ENCODE peak calls at places on chromosome X, in four cellular contexts. J is K562, D is HepG2, F is H1. L is an unnamed sample. For H3K4me1, the result is how much of the 10 kb centered on the place peaks cover.

GRCh38 chrX:118569676-118570075 is 74.1 kb downstream of the DOCK11 start:
- DNase-seq in D (no peak), F (no peak), J (no peak), L (no peak)

GRCh38 chrX:152915541-152916241 is 17.8 kb downstream of the ZNF185 start:
- DNase-seq in D (peak), J (peak), F (no peak), L (peak)

GRCh38 chrX:112759512-112759911 is 79.8 kb upstream of the LHFPL1 start:
- DNase-seq in D (no peak), J (no peak), F (no peak), L (no peak)

GRCh38 chrX:10892605-10893225 is 218.4 kb upstream of the HCCS start:
- DNase-seq in D (no peak), F (no peak), J (no peak), L (no peak)

GRCh38 chrX:1323315-1323714 is 13.3 kb upstream of the IL3RA start:
- DNase-seq in D (peak), F (peak), J (peak), L (peak)

GRCh38 chrX:122771933-122772332 is 412.1 kb upstream of the GRIA3 start:
- DNase-seq in D (no peak), F (no peak), J (no peak), L (no peak)

GRCh38 chrX:50903387-50904027 is 7.0 kb upstream of the BMP15 start:
- DNase-seq in F (no peak), J (peak), D (peak), L (peak)

GRCh38 chrX:116694046-116694445 is 231.3 kb upstream of the CT83 start:
- DNase-seq in D (no peak), F (no peak), J (no peak), L (no peak)

GRCh38 chrX:116198235-116198634 is 27.7 kb downstream of the AGTR2 start:
- DNase-seq in D (no peak), J (no peak), F (no peak), L (no peak)

GRCh38 chrX:137896123-137896522 is 330.2 kb downstream of the ZIC3 start:
- DNase-seq in F (peak), J (no peak), D (no peak), L (no peak)

GRCh38 chrX:31314921-31315320 is 243.1 kb upstream of the FTHL17 start:
- DNase-seq in D (no peak), J (no peak), F (no peak), L (no peak)

GRCh38 chrX:21905976-21906375 is 34.5 kb upstream of the SMS start:
- DNase-seq in D (no peak), F (no peak), J (no peak), L (no peak)

GRCh38 chrX:6898371-6898770 is 249.1 kb upstream of the STS start:
- DNase-seq in D (no peak), F (no peak), J (no peak), L (no peak)

GRCh38 chrX:53091354-53091753 is 2.6 kb upstream of the KANTR start:
- DNase-seq in J (no peak), F (no peak), D (no peak), L (no peak)

GRCh38 chrX:154719132-154719675 is 31.7 kb downstream of the GAB3 start:
- DNase-seq in J (peak), D (no peak), F (no peak), L (no peak)

GRCh38 chrX:154360155-154360713 is 14.2 kb downstream of the FLNA start:
- DNase-seq in F (no peak), D (no peak), J (no peak), L (no peak)

GRCh38 chrX:49932786-49933185 is 10.4 kb downstream of the CLCN5 start:
- DNase-seq in F (no peak), D (no peak), J (no peak), L (no peak)

GRCh38 chrX:2848806-2849420 is 20.2 kb downstream of the GYG2 start:
- DNase-seq in F (no peak), D (peak), J (no peak), L (peak)

GRCh38 chrX:83759872-83760271 is 101.1 kb upstream of the CYLC1 start:
- DNase-seq in J (no peak), F (no peak), D (peak), L (peak)

GRCh38 chrX:2383735-2384134 is 117.0 kb downstream of the DHRSX start:
- DNase-seq in D (no peak), J (no peak), F (no peak), L (peak)

GRCh38 chrX:135391734-135392133 is 30.0 kb upstream of the SMIM10L2A start:
- DNase-seq in D (no peak), F (no peak), J (no peak), L (no peak)

GRCh38 chrX:119784747-119785446 is 6.5 kb downstream of the RPL39 start:
- DNase-seq in F (peak), J (peak), D (no peak), L (peak)

GRCh38 chrX:47648376-47648775 is 2.0 kb downstream of the ELK1 start:
- DNase-seq in F (no peak), J (no peak), D (no peak), L (no peak)

GRCh38 chrX:132614297-132614696 is 125.5 kb upstream of the MBNL3 start:
- DNase-seq in J (no peak), F (no peak), D (peak), L (no peak)

GRCh38 chrX:30659421-30659820 is 6.2 kb downstream of the GK start:
- DNase-seq in J (peak), F (no peak), D (no peak), L (peak)

GRCh38 chrX:72394518-72395163 is 88.9 kb upstream of the CITED1 start:
- DNase-seq in F (no peak), J (no peak), D (no peak), L (no peak)

GRCh38 chrX:114782925-114783324 is 199.0 kb downstream of the HTR2C start:
- DNase-seq in J (no peak), D (no peak), F (no peak), L (no peak)

GRCh38 chrX:1443496-1444075 is 9.1 kb downstream of the ASMTL start:
- DNase-seq in J (no peak), D (no peak), F (no peak), L (no peak)

GRCh38 chrX:37746951-37747350 is 32.9 kb upstream of the CYBB start:
- DNase-seq in D (no peak), J (no peak), F (no peak), L (no peak)

GRCh38 chrX:17740137-17741122 is 3.1 kb downstream of the SCML1 start:
- DNase-seq in F (no peak), J (no peak), D (no peak), L (no peak)

GRCh38 chrX:70422886-70423336 is at the start of gene GDPD2:
- DNase-seq in J (no peak), D (peak), F (peak), L (peak)

GRCh38 chrX:153944140-153944799 is at the start of gene RENBP:
- DNase-seq in D (no peak), J (peak), F (no peak), L (no peak)

GRCh38 chrX:3717742-3718420 is 4.4 kb upstream of the PRKX start:
- DNase-seq in D (no peak), F (no peak), J (no peak), L (no peak)

GRCh38 chrX:53435997-53436396 is 1.8 kb upstream of the HSD17B10 start:
- DNase-seq in F (no peak), J (peak), D (peak), L (peak)

GRCh38 chrX:118770133-118770760 is 42.8 kb downstream of the IL13RA1 start:
- DNase-seq in J (no peak), F (no peak), D (no peak), L (no peak)

GRCh38 chrX:4935846-4936245 is 1222.4 kb upstream of the PRKX start:
- DNase-seq in J (no peak), D (no peak), F (no peak), L (no peak)

GRCh38 chrX:50801135-50801534 is 12.9 kb downstream of the SHROOM4 start:
- DNase-seq in J (no peak), D (no peak), F (no peak), L (no peak)

GRCh38 chrX:154072192-154072591 is 25.3 kb downstream of the MECP2 start:
- DNase-seq in J (no peak), D (no peak), F (no peak), L (no peak)

DNA sequence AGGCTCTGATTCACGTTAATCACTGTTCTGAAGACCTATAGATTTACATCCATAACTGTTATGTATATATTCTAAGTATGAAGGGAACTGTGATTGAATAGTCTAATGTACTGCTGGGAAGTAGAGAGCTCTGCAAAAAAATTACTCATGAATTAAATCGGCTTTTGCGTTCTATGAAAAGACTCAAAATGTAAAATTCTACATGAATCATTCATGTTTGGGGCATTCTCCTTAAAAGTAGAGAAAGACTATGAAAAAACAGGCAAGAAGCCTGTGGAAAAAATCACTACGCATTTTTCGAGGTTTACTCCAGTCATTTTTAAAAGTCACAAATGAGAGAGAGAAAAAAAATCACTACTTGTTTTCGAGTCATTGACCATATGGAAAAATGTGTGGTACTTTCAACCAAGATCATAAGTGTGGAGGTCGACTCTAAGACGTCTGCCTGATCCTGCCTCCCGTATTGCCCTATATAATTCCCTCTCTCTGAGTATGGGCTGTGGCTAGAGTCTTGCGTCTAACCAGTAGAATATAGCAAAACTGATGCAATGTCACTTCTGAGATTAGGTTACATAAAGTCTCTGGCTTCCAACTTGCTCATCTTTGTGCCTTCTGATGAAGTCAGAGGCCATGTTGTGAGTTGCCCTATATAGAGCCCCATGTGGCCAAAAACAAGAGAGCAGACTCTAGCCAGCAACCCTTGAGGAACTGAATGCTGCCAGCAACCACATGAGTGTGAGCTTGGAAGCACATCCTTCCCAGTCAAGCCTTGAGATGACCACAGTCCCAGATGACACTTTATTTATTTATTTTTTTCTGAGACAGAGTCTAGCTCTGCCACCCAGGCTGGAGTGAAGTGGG is 32.1 kb upstream of the VEGFD start:
- DNase-seq in J (no peak), F (no peak), D (no peak), L (peak)
- TF ChIP-seq JUN in J (no peak), F (no peak), D (no peak), L (no peak)

GRCh38 chrX:74349387-74349786 is 45.4 kb downstream of the ZCCHC13 start:
- DNase-seq in J (no peak), F (no peak), D (peak), L (no peak)
- TF ChIP-seq RFX5 in J (no peak), F (no peak), D (no peak), L (no peak)

DNA sequence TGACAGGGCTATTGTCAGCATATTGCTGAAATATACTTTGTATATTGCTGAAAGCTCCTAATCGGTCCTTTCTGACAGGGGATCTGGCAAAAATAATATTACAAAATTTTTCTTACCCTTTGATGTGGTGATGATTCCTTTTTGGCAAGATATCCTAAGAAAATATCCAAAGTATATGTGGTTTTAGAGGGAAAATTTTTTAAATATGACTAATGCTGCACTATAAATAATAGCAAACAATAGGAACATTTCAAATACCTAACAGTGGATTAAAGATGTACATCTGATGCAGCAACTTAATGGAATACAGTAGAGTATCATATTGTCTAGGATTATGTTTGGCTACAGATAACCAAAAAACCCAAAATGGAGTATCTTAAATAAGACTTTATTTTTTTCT is 49.6 kb downstream of the RRAGB start:
- DNase-seq in D (no peak), J (no peak), F (no peak), L (no peak)
- H3K4me1 ChIP-seq in D (under half), J (under half), F (under half), L (under half)

DNA sequence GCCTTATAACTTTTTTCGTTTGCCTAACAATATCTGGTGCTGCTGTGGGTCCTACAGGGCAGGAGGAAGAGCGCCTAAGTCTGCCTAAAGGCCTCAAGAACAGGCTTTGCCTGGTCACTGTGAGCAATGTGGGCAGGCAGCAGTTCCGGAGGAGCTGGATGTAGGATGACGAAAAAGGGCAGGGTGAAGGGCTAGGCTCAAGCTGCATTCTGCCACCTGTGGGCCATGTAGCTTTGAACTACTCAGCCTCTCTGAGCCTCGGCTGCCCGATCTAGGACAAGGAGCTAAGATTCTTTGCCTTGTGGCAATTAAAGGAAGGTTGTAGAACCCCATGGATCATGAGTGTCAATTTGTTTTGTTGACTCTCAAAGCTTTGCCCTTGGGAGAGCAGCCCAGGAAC is 57.1 kb upstream of the MAMLD1 start:
- DNase-seq in J (no peak), D (no peak), F (no peak), L (no peak)
- TF ChIP-seq JUN in J (no peak), D (no peak), F (no peak), L (no peak)

DNA sequence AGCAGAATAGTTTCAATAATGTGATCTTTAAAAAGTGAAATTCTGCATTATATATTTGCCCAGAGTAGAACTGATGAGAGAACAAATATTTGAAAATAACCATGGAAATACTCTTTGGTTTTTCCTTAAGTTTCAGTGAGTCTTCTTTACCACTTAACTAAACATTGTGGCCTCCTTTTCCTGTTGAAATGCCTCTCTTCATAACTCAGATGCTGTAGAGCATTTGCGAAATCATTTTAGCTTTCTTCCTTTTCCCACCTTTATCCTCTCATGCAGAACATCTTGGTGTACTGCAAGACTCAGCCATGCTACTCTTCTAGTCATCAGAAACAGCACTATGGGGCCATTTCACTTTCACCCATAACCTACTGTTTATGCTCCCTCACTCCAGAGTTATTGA is 48.2 kb downstream of the CASK start:
- DNase-seq in J (no peak), D (no peak), F (no peak), L (no peak)
- TF ChIP-seq RFX5 in J (no peak), D (no peak), F (no peak), L (no peak)

L was measured in A549.